ENCODE peak calls at places on chromosome 5, in seven cellular contexts. One of them, this sample, is unnamed.

GRCh38 chr5:95178046-95178651 is 106.7 kb downstream of the MCTP1 start:
- DNase-seq in non-pigmented ciliary epithelial cell: peak; percentile 87
- DNase-seq in osteocyte: peak; percentile 88
- DNase-seq in hypothalamus: no peak
- DNase-seq in GM12891: no peak
- DNase-seq in testis: no peak
- DNase-seq in DMS 273 treated with DMSO at 0.1 percent for 48 hours: no peak
- DNase-seq in this sample: peak; percentile 86

GRCh38 chr5:100446879-100447278 is 88.3 kb upstream of the FAM174A start:
- DNase-seq in osteocyte: no peak
- DNase-seq in hypothalamus: no peak
- DNase-seq in DMS 273 treated with DMSO at 0.1 percent for 48 hours: no peak
- DNase-seq in testis: no peak
- DNase-seq in non-pigmented ciliary epithelial cell: no peak
- DNase-seq in GM12891: no peak
- DNase-seq in this sample: no peak

GRCh38 chr5:112533315-112533867 is 114.3 kb upstream of the EPB41L4A start:
- DNase-seq in DMS 273 treated with DMSO at 0.1 percent for 48 hours: no peak
- DNase-seq in testis: no peak
- DNase-seq in non-pigmented ciliary epithelial cell: no peak
- DNase-seq in hypothalamus: no peak
- DNase-seq in GM12891: no peak
- DNase-seq in osteocyte: no peak
- DNase-seq in this sample: no peak

GRCh38 chr5:139848508-139849100 is 53.0 kb downstream of the PSD2 start:
- DNase-seq in hypothalamus: no peak
- DNase-seq in osteocyte: no peak
- DNase-seq in DMS 273 treated with DMSO at 0.1 percent for 48 hours: no peak
- DNase-seq in GM12891: no peak
- DNase-seq in testis: no peak
- DNase-seq in non-pigmented ciliary epithelial cell: no peak
- DNase-seq in this sample: no peak

GRCh38 chr5:77156379-77156778 is 54.1 kb upstream of the PDE8B start:
- DNase-seq in DMS 273 treated with DMSO at 0.1 percent for 48 hours: no peak
- DNase-seq in hypothalamus: no peak
- DNase-seq in GM12891: no peak
- DNase-seq in osteocyte: no peak
- DNase-seq in non-pigmented ciliary epithelial cell: no peak
- DNase-seq in testis: no peak
- DNase-seq in this sample: no peak

GRCh38 chr5:95382843-95383242 is 8.3 kb upstream of the FAM81B start:
- DNase-seq in osteocyte: no peak
- DNase-seq in hypothalamus: no peak
- DNase-seq in GM12891: no peak
- DNase-seq in testis: no peak
- DNase-seq in non-pigmented ciliary epithelial cell: no peak
- DNase-seq in DMS 273 treated with DMSO at 0.1 percent for 48 hours: peak; percentile 76
- DNase-seq in this sample: no peak

GRCh38 chr5:9534881-9535517 is 10.9 kb downstream of the SEMA5A start:
- DNase-seq in testis: no peak
- DNase-seq in osteocyte: no peak
- DNase-seq in non-pigmented ciliary epithelial cell: no peak
- DNase-seq in GM12891: no peak
- DNase-seq in DMS 273 treated with DMSO at 0.1 percent for 48 hours: no peak
- DNase-seq in hypothalamus: no peak
- DNase-seq in this sample: no peak

GRCh38 chr5:143913008-143913752 is 101.2 kb downstream of the HMHB1 start:
- DNase-seq in GM12891: no peak
- DNase-seq in osteocyte: no peak
- DNase-seq in DMS 273 treated with DMSO at 0.1 percent for 48 hours: no peak
- DNase-seq in testis: no peak
- DNase-seq in non-pigmented ciliary epithelial cell: peak; percentile 70
- DNase-seq in hypothalamus: no peak
- DNase-seq in this sample: peak; percentile 77

GRCh38 chr5:107548477-107548876 is 122.3 kb downstream of the EFNA5 start:
- DNase-seq in DMS 273 treated with DMSO at 0.1 percent for 48 hours: no peak
- DNase-seq in GM12891: no peak
- DNase-seq in testis: no peak
- DNase-seq in non-pigmented ciliary epithelial cell: no peak
- DNase-seq in osteocyte: no peak
- DNase-seq in hypothalamus: no peak
- DNase-seq in this sample: no peak

GRCh38 chr5:129724647-129725046 is 23.2 kb upstream of the MINAR2 start:
- DNase-seq in GM12891: no peak
- DNase-seq in osteocyte: no peak
- DNase-seq in DMS 273 treated with DMSO at 0.1 percent for 48 hours: no peak
- DNase-seq in non-pigmented ciliary epithelial cell: no peak
- DNase-seq in testis: no peak
- DNase-seq in hypothalamus: no peak
- DNase-seq in this sample: no peak

GRCh38 chr5:40464461-40464860 is 215.3 kb upstream of the PTGER4 start:
- DNase-seq in osteocyte: no peak
- DNase-seq in hypothalamus: no peak
- DNase-seq in testis: no peak
- DNase-seq in GM12891: no peak
- DNase-seq in DMS 273 treated with DMSO at 0.1 percent for 48 hours: no peak
- DNase-seq in non-pigmented ciliary epithelial cell: no peak
- DNase-seq in this sample: no peak

GRCh38 chr5:59745422-59745863 is 148.1 kb downstream of the PDE4D start:
- DNase-seq in osteocyte: no peak
- DNase-seq in GM12891: no peak
- DNase-seq in DMS 273 treated with DMSO at 0.1 percent for 48 hours: no peak
- DNase-seq in hypothalamus: peak; percentile 7
- DNase-seq in testis: no peak
- DNase-seq in non-pigmented ciliary epithelial cell: peak; percentile 88
- DNase-seq in this sample: peak; percentile 100

GRCh38 chr5:169716287-169716686 is 79.2 kb downstream of the DOCK2 start:
- DNase-seq in GM12891: no peak
- DNase-seq in non-pigmented ciliary epithelial cell: no peak
- DNase-seq in DMS 273 treated with DMSO at 0.1 percent for 48 hours: no peak
- DNase-seq in hypothalamus: no peak
- DNase-seq in testis: no peak
- DNase-seq in osteocyte: no peak
- DNase-seq in this sample: peak; percentile 49

GRCh38 chr5:38543074-38543473 is 13.4 kb downstream of the LIFR start:
- DNase-seq in osteocyte: no peak
- DNase-seq in non-pigmented ciliary epithelial cell: no peak
- DNase-seq in GM12891: no peak
- DNase-seq in hypothalamus: no peak
- DNase-seq in testis: no peak
- DNase-seq in DMS 273 treated with DMSO at 0.1 percent for 48 hours: no peak
- DNase-seq in this sample: no peak

GRCh38 chr5:157463621-157464407 is 3.8 kb downstream of the NIPAL4 start:
- DNase-seq in hypothalamus: no peak
- DNase-seq in testis: no peak
- DNase-seq in osteocyte: no peak
- DNase-seq in non-pigmented ciliary epithelial cell: peak; percentile 59
- DNase-seq in GM12891: no peak
- DNase-seq in DMS 273 treated with DMSO at 0.1 percent for 48 hours: no peak
- DNase-seq in this sample: peak; percentile 62

GRCh38 chr5:172283862-172284274 is 304 bp upstream of the UBTD2 start:
- DNase-seq in non-pigmented ciliary epithelial cell: no peak
- DNase-seq in osteocyte: peak; percentile 95
- DNase-seq in DMS 273 treated with DMSO at 0.1 percent for 48 hours: peak; percentile 58
- DNase-seq in hypothalamus: peak; percentile 82
- DNase-seq in GM12891: peak; percentile 92
- DNase-seq in testis: peak; percentile 90
- DNase-seq in this sample: peak; percentile 45

This sample was measured in skeletal muscle cell.